ENCODE peak calls at places on chromosomes 11 and 22, in six cellular contexts. U is CD4-positive, alpha-beta T cell; E is endothelial cell of umbilical vein; G is heart right ventricle; Y is endothelial cell; N is osteocyte. R is an unnamed sample.

GRCh38 chr22:47000256-47000655 is 237.8 kb downstream of the TBC1D22A start:
- DNase-seq in Y (no peak), U (no peak), N (no peak), G (no peak), E (no peak), R (no peak)

GRCh38 chr22:42773161-42773560 is 52.5 kb upstream of the A4GALT start:
- DNase-seq in U (no peak), N (no peak), G (no peak), Y (no peak), E (no peak), R (no peak)

GRCh38 chr11:61961570-61962212 is 5.7 kb downstream of the FTH1 start:
- DNase-seq in Y (no peak), G (peak; percentile 70), N (no peak), U (no peak), E (no peak), R (no peak)

GRCh38 chr11:690738-691633 is 4.0 kb downstream of the DEAF1 start:
- DNase-seq in N (no peak), Y (no peak), E (peak; percentile 45), U (no peak), G (no peak), R (no peak)

GRCh38 chr11:47177229-47177845 is 658 bp upstream of the ARFGAP2 start:
- DNase-seq in N (no peak), E (peak; percentile 84), Y (peak; percentile 54), G (peak; percentile 77), U (peak; percentile 56), R (peak; percentile 69)

GRCh38 chr11:122509091-122509490 is 146.4 kb upstream of the UBASH3B start:
- DNase-seq in G (no peak), N (no peak), U (no peak), Y (no peak), E (no peak), R (no peak)

GRCh38 chr11:134950692-134951304 is 538.8 kb upstream of the B3GAT1 start:
- DNase-seq in Y (no peak), N (peak; percentile 63), E (peak; percentile 4), G (no peak), U (no peak), R (no peak)

GRCh38 chr11:58671946-58672345 is 49.5 kb downstream of the CNTF start:
- DNase-seq in Y (no peak), E (no peak), G (no peak), U (no peak), N (no peak), R (no peak)

GRCh38 chr11:95897731-95898130 is 26.2 kb downstream of the MTMR2 start:
- DNase-seq in U (no peak), N (no peak), G (no peak), E (no peak), Y (no peak), R (no peak)

GRCh38 chr11:103924166-103925013 is 112.0 kb upstream of the DDI1 start:
- DNase-seq in U (no peak), Y (no peak), N (no peak), G (no peak), E (no peak), R (no peak)

DNA sequence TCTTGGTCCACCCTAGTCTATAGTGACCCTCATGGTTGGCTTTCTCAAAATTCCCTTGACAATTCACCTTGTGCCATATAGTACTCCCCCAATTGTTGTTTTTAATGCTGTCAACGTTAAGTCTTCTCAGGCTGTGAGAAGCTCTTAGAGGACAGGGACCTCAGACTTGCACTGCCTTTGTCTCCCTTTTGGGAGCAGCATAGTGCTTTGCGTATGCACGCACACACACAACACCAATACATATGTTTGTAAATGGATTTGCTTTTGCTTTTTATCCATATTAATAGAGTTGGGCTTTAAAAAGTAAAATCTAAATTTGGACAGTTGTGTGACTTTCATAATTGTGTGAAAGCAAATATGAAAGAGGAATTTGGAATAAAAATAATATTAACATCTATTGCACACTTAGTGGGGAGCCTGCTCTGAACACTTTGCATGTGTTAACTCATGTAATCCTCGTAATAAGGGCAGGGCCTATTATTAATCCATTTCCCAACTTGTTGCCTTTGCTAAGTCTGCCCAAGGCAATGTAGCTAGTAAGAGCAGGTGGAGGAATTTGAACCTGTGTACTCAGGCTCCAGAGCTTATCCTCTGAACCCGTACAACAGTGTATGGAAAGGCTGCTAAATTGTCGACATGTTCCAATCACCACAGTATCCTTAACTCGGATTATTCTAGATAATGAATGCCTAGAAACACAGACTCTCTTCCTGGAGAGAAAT is 257.7 kb upstream of the NARS2 start:
- DNase-seq in G (no peak), U (no peak), Y (no peak), E (no peak), N (no peak), R (no peak)
- TF ChIP-seq CTCF in G (no peak), U (no peak), Y (no peak), E (no peak), N (peak; percentile 11), R (no peak)

GRCh38 chr22:49923445-49923844 is 5.0 kb downstream of the CRELD2 start:
- DNase-seq in G (no peak), Y (no peak), N (no peak), E (no peak), U (no peak), R (no peak)
- TF ChIP-seq CTCF in G (no peak), Y (no peak), N (peak; percentile 20), E (peak; percentile 6), U (no peak), R (no peak)

GRCh38 chr11:60252208-60252566 is 9.2 kb upstream of the MS4A4E start:
- DNase-seq in U (no peak), G (no peak), Y (no peak), E (peak; percentile 49), N (no peak), R (no peak)

GRCh38 chr11:60252709-60253108 is 9.8 kb upstream of the MS4A4E start:
- DNase-seq in G (no peak), N (no peak), U (no peak), E (peak; percentile 72), Y (no peak), R (no peak)

DNA sequence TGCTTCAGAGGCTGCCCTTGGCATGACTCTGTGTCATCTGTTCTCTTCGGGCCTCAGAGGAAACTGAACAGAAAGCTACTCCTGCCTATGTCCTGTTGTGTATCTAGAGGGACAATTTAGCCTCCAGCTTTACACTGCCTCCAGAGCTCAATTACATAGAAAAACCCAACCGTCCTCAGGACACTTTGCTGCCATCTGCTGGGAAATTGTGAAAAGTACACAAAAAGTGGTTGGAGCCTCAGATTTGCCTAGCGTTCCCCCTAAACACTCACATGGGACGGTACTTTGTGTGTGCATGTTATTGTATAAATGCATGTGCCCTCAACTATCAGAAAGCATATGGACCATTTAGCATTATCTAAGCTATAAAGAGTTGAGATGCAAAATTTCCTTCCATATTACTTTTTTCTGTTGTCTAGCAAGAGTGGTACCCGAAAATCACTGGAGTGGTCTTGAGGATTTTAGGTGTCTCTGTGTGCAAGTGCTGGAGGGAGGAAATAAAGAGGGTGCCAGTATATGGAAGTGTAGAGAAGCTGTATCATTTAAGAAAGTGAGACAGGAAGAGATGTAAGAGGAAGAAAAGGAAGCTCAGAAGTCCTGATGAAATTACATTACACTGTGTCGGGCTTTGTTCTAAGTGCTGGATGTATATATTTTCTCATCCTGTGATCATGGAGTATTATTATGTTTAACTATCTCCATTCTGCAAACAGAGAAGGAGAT is 8.7 kb upstream of the MS4A4E start:
- DNase-seq in E (peak; percentile 89), U (no peak), Y (no peak), N (no peak), G (peak; percentile 9), R (no peak)
- TF ChIP-seq CTCF in E (peak; percentile 43), U (peak; percentile 55), Y (no peak), N (peak; percentile 62), G (peak; percentile 49), R (no peak)

DNA sequence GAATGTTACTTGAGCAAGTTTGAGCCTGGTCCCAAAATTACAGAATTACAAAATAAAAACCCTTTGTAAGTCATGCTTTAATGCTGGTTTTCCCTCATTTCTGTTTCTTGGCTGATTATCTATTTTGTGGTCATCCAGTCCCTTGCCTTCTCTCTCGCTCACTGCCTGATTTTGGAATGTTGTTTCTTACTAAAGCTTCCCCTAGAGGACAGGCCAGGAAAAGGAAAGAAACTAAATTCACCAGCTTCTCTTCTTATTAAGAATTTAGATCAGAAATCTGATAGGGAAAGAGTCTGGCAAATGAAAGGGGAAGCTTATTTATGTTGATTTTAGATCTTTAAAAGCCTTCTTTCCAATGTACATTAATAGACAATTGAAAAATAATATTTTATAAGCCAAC is 16.6 kb upstream of the BDNF start:
- DNase-seq in G (no peak), E (no peak), Y (no peak), U (no peak), N (no peak), R (no peak)
- TF ChIP-seq CTCF in G (no peak), E (no peak), Y (no peak), U (no peak), N (peak; percentile 24), R (no peak)

DNA sequence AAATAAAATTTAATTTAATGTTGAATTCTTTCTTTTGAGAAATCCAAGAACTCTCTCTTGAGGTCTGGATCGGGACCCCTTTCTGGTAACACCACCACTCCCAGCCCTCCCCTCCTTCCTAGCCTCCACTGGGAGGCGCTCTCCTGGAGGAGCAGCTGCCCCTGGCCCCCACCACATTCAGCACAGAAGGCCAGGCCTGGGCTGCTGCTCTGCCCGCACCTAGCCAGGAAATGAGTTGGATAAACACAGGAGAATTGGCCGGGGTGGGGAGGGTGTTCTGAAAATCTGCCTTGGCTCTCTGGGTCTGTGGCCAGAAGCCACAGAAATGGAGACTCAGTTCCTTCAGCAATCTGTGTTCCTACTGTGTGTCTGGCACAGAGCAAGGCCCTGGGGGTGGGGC is 31.2 kb downstream of the C22orf42 start:
- DNase-seq in G (no peak), Y (peak; percentile 22), N (peak; percentile 74), U (no peak), E (no peak), R (no peak)
- TF ChIP-seq CTCF in G (no peak), Y (peak; percentile 52), N (no peak), U (no peak), E (no peak), R (no peak)

GRCh38 chr11:5665051-5665450 is 19.8 kb downstream of the TRIM5 start:
- DNase-seq in U (no peak), N (no peak), G (no peak), E (no peak), Y (no peak), R (no peak)
- TF ChIP-seq CTCF in U (no peak), N (no peak), G (no peak), E (no peak), Y (no peak), R (no peak)